ENCODE peak calls at places on chromosomes 5 and 9, in four cellular contexts. One of them, this sample, is unnamed.

GRCh38 chr9:114321759-114322158 is 1.1 kb upstream of the ORM1 start:
- DNase-seq in GM12878: no peak
- DNase-seq in HepG2: no peak
- DNase-seq in H1: no peak
- DNase-seq in this sample: no peak

GRCh38 chr9:93071464-93071863 is 13.0 kb downstream of the SUSD3 start:
- DNase-seq in GM12878: no peak
- DNase-seq in HepG2: peak; percentile 31
- DNase-seq in H1: no peak
- DNase-seq in this sample: no peak

GRCh38 chr9:128118472-128118857 is 9.1 kb downstream of the PTGES2 start:
- DNase-seq in GM12878: no peak
- DNase-seq in HepG2: no peak
- DNase-seq in H1: no peak
- DNase-seq in this sample: no peak

GRCh38 chr9:76793784-76794431 is 29.7 kb downstream of the PCA3 start:
- DNase-seq in GM12878: no peak
- DNase-seq in HepG2: no peak
- DNase-seq in H1: no peak
- DNase-seq in this sample: no peak

GRCh38 chr5:149924481-149924880 is 20.1 kb downstream of the PDE6A start:
- DNase-seq in GM12878: no peak
- DNase-seq in HepG2: no peak
- DNase-seq in H1: no peak
- DNase-seq in this sample: no peak

GRCh38 chr9:4690144-4690543 is 10.8 kb downstream of the CDC37L1 start:
- DNase-seq in GM12878: no peak
- DNase-seq in HepG2: no peak
- DNase-seq in H1: no peak
- DNase-seq in this sample: no peak

GRCh38 chr5:149024477-149024876 is 38.4 kb downstream of the SH3TC2 start:
- DNase-seq in GM12878: no peak
- DNase-seq in HepG2: no peak
- DNase-seq in H1: no peak
- DNase-seq in this sample: no peak

GRCh38 chr9:120536949-120537640 is 42.9 kb downstream of the CDK5RAP2 start:
- DNase-seq in GM12878: no peak
- DNase-seq in HepG2: no peak
- DNase-seq in H1: no peak
- DNase-seq in this sample: no peak

GRCh38 chr5:136776022-136776927 is 410.9 kb upstream of the TRPC7 start:
- DNase-seq in GM12878: no peak
- DNase-seq in HepG2: no peak
- DNase-seq in H1: no peak
- DNase-seq in this sample: no peak

GRCh38 chr9:123568691-123569342 is 212.8 kb downstream of the CRB2 start:
- DNase-seq in GM12878: no peak
- DNase-seq in HepG2: no peak
- DNase-seq in H1: no peak
- DNase-seq in this sample: no peak

GRCh38 chr5:62256161-62257017 is 49.6 kb upstream of the KIF2A start:
- DNase-seq in GM12878: no peak
- DNase-seq in HepG2: no peak
- DNase-seq in H1: no peak
- DNase-seq in this sample: no peak

GRCh38 chr9:135857371-135857786 is 50.0 kb downstream of the CAMSAP1 start:
- DNase-seq in GM12878: no peak
- DNase-seq in HepG2: no peak
- DNase-seq in H1: no peak
- DNase-seq in this sample: no peak

GRCh38 chr5:59562756-59563389 is 330.7 kb downstream of the PDE4D start:
- DNase-seq in GM12878: peak; percentile 75
- DNase-seq in HepG2: peak; percentile 69
- DNase-seq in H1: peak; percentile 41
- DNase-seq in this sample: peak; percentile 40

GRCh38 chr9:103323699-103324098 is 328.6 kb downstream of the CYLC2 start:
- DNase-seq in GM12878: no peak
- DNase-seq in HepG2: no peak
- DNase-seq in H1: no peak
- DNase-seq in this sample: no peak
- H3K9me3 ChIP-seq in GM12878: no peaks in the 10 kb centered on the region
- H3K9me3 ChIP-seq in HepG2: no peaks in the 10 kb centered on the region
- H3K9me3 ChIP-seq in H1: no peaks in the 10 kb centered on the region
- H3K9me3 ChIP-seq in this sample: no peaks in the 10 kb centered on the region

DNA sequence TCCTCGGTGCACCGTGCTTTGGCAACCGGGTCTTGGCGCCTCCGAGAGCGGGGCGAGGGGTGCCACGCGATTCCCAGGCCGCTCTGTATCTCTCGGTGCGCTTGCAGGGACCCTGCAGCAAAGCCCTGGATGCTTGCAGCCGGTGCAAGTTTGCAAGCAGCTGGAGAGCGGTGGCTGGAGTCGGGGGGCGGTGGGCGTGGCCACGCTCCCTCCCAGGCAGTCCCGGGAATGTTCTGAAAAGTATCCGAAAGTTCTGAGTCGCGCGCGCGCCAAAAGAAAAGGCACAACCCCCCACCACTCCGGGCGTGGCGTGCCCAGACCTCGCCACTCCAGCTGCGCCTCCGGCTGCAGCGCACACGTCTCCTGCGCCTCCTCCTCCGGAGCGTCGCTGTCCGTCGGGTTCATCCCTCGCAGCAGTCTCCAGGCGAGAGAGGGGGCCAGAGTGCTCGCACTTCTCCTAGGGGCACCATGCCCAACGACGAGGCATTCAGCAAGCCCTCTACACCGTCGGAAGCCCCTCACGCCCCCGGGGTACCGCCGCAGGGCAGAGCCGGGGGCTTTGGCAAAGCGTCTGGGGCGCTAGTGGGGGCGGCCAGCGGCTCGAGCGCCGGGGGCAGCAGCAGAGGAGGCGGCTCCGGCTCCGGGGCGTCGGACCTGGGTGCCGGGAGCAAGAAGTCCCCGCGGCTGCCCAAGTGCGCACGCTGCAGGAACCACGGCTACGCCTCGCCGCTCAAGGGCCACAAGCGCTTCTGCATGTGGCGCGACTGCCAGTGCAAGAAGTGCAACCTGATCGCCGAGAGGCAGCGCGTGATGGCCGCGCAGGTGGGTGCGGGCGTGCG is at the start of gene DMRT1:
- DNase-seq in GM12878: no peak
- DNase-seq in HepG2: no peak
- DNase-seq in H1: no peak
- DNase-seq in this sample: no peak
- TF ChIP-seq SUZ12 in GM12878: peak; percentile 79
- TF ChIP-seq SUZ12 in HepG2: no peak
- TF ChIP-seq SUZ12 in H1: peak; percentile 87
- TF ChIP-seq SUZ12 in this sample: peak; percentile 88

DNA sequence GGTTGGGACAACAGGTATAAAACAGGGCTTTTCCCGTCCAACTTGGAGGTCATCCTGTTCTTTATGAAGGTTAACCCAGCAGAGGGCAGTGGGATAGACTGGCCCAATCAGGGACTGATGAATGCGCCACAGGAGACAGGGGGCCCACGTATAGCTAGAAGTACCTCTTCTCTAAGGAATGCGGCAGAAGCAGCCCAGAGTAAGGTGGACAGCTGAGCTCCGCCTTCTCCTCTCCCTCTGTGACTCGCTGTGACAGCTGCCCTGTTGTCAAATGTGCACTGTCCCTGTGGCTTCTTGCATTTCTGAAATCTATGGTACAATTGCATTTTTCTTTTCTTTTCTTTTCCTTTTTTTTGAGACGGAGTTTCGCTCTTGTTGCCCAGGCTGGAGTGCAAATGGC is 306.6 kb downstream of the FBXL7 start:
- DNase-seq in GM12878: no peak
- DNase-seq in HepG2: no peak
- DNase-seq in H1: no peak
- DNase-seq in this sample: no peak
- H3K9ac ChIP-seq in GM12878: no peak overlapping the region
- H3K9ac ChIP-seq in HepG2: no peak overlapping the region
- H3K9ac ChIP-seq in H1: no peak overlapping the region
- H3K9ac ChIP-seq in this sample: no peak overlapping the region

GRCh38 chr5:143328589-143329220 is 74.8 kb downstream of the NR3C1 start:
- DNase-seq in GM12878: no peak
- DNase-seq in HepG2: no peak
- DNase-seq in H1: no peak
- DNase-seq in this sample: no peak
- H3K9me3 ChIP-seq in GM12878: peaks cover 48% of the 10 kb centered on the region
- H3K9me3 ChIP-seq in HepG2: no peaks in the 10 kb centered on the region
- H3K9me3 ChIP-seq in H1: peaks cover 10% of the 10 kb centered on the region
- H3K9me3 ChIP-seq in this sample: peaks cover 13% of the 10 kb centered on the region

DNA sequence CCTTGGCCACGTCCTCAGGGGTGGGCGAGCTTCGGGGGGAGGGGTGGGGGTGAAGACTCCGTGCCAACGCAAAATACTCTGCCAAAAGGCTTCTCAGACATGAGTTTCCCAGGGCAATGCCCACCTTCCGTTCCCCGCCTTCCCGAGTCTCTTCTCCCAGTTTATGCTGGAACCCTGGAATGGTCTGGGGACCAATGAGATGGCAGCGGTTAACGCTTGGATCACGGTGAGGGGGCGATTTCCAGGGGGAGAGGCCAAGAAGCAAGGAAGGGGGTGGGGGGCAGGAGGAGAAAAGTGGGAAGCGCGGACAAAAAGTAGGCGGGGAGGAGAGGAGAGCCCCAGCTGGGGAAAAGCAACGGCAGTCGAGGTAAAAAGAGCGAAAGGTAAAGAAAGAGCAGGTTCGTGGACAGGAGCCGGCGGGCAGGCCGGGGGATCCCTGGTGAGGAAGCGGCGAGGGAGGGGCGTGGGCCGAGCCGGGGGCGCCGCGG is 593 bp upstream of the SNCAIP start:
- DNase-seq in GM12878: no peak
- DNase-seq in HepG2: no peak
- DNase-seq in H1: no peak
- DNase-seq in this sample: no peak
- TF ChIP-seq SUZ12 in GM12878: no peak
- TF ChIP-seq SUZ12 in HepG2: no peak
- TF ChIP-seq SUZ12 in H1: no peak
- TF ChIP-seq SUZ12 in this sample: no peak